ENCODE peak calls at places on chromosome 5, in five cellular contexts. P is GM12878, D is Caco-2, Y is right atrium auricular region, I is transverse colon. U is an unnamed sample.

GRCh38 chr5:167726641-167727040 is 564.8 kb upstream of the WWC1 start:
- DNase-seq in D (no peak), P (no peak), I (no peak), Y (no peak), U (no peak)

GRCh38 chr5:66596791-66597757 is 881 bp downstream of the MAST4 start:
- DNase-seq in I (peak; percentile 19), D (peak; percentile 43), P (no peak), Y (no peak), U (peak; percentile 93)

GRCh38 chr5:78927657-78928282 is 57.3 kb downstream of the ARSB start:
- DNase-seq in Y (no peak), P (no peak), D (peak; percentile 69), I (no peak), U (no peak)

GRCh38 chr5:14741721-14742426 is 77.4 kb downstream of the OTULIN start:
- DNase-seq in I (no peak), Y (no peak), D (no peak), P (no peak), U (no peak)

GRCh38 chr5:103410174-103410573 is 151.6 kb downstream of the MACIR start:
- DNase-seq in Y (no peak), I (no peak), P (no peak), D (no peak), U (no peak)

GRCh38 chr5:131749138-131749537 is 47.7 kb downstream of the FNIP1 start:
- DNase-seq in I (no peak), D (no peak), P (no peak), Y (no peak), U (no peak)

GRCh38 chr5:42564689-42565356 is 141.6 kb downstream of the GHR start:
- DNase-seq in Y (no peak), P (no peak), D (no peak), I (no peak), U (no peak)

GRCh38 chr5:112933651-112934365 is 11.8 kb upstream of the REEP5 start:
- DNase-seq in I (no peak), Y (no peak), D (no peak), P (no peak), U (no peak)

GRCh38 chr5:36371366-36371765 is 69.7 kb upstream of the RANBP3L start:
- DNase-seq in P (no peak), Y (no peak), D (no peak), I (no peak), U (no peak)

GRCh38 chr5:72587909-72588308 is 80.7 kb upstream of the ZNF366 start:
- DNase-seq in I (no peak), D (no peak), Y (no peak), P (no peak), U (no peak)

GRCh38 chr5:130868186-130868821 is 296.8 kb downstream of the HINT1 start:
- DNase-seq in Y (no peak), D (peak; percentile 24), P (no peak), I (no peak), U (no peak)

GRCh38 chr5:163248333-163248732 is 189.1 kb upstream of the CCNG1 start:
- DNase-seq in I (no peak), P (no peak), Y (no peak), D (no peak), U (no peak)

GRCh38 chr5:126228934-126229333 is 194.3 kb upstream of the GRAMD2B start:
- DNase-seq in D (no peak), Y (no peak), P (no peak), I (no peak), U (no peak)

GRCh38 chr5:126233256-126233655 is 190.0 kb upstream of the GRAMD2B start:
- DNase-seq in Y (no peak), P (no peak), I (no peak), D (no peak), U (no peak)

GRCh38 chr5:126235628-126236027 is 187.6 kb upstream of the GRAMD2B start:
- DNase-seq in I (no peak), Y (no peak), P (no peak), D (no peak), U (no peak)

GRCh38 chr5:126234563-126235195 is 188.5 kb upstream of the GRAMD2B start:
- DNase-seq in P (no peak), Y (no peak), D (peak; percentile 17), I (peak; percentile 19), U (no peak)
- TF ChIP-seq CTCF in P (peak; percentile 73), Y (no peak), D (peak; percentile 66), I (peak; percentile 41), U (no peak)

DNA sequence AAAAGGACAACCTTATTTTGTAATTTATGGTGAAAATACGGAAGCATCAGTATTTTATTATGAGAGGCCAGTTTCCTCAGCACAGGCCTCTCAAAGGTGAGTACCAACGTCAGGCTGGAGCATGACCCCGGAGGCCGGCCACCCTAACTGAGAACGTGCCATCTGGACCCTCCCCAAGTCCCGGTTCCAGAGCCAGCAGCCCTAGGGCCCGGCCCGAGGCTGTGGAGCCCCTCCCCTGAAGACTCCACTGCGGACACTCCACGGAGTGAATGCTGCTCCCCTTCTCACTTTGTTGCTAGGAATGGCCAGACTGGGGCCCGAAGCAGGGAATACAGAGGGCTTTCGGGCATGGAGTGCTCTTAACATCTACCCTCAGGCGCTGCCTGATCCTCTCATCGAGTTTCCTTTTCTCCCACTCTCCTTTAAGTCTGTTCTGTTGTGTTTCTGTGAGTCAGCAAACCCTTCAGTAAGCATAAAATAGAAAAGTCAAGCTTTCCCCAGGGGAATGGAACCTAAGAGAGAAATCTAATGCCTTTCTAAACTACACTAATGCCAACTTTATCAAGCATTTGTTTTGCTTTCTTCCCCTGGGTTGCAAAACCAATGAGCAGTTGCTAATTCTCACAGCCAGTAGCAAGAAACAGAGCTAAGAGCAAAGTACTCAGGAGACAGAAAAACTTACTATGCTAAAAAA is 4.5 kb downstream of the BRD9 start:
- DNase-seq in P (no peak), I (no peak), Y (no peak), D (no peak), U (no peak)
- H3K36me3 ChIP-seq in P (peaks cover 44% of the 10 kb centered on the region), I (no peaks in the 10 kb centered on the region), Y (peaks cover 70% of the 10 kb centered on the region), D (peaks cover 11% of the 10 kb centered on the region), U (peaks cover 27% of the 10 kb centered on the region)

GRCh38 chr5:56142620-56143431 is 90.3 kb downstream of the ANKRD55 start:
- DNase-seq in Y (no peak), I (peak; percentile 52), P (peak; percentile 95), D (no peak), U (no peak)
- H3K4me3 ChIP-seq in Y (no peak overlapping the region), I (no peak overlapping the region), P (no peak overlapping the region), D (no peak overlapping the region), U (no peak overlapping the region)

GRCh38 chr5:116574682-116575634 is at the start of gene SEMA6A:
- DNase-seq in D (peak; percentile 92), I (peak; percentile 96), Y (peak; percentile 88), P (peak; percentile 81), U (peak; percentile 76)

GRCh38 chr5:116577064-116577788 is 2.6 kb upstream of the SEMA6A start:
- DNase-seq in P (peak; percentile 92), I (no peak), D (no peak), Y (no peak), U (no peak)

GRCh38 chr5:116575635-116576042 is 1.0 kb upstream of the SEMA6A start:
- DNase-seq in Y (no peak), I (peak; percentile 29), P (no peak), D (no peak), U (peak; percentile 22)

GRCh38 chr5:116573617-116574431 is 799 bp downstream of the SEMA6A start:
- DNase-seq in I (peak; percentile 27), P (no peak), D (peak; percentile 29), Y (no peak), U (peak; percentile 7)

DNA sequence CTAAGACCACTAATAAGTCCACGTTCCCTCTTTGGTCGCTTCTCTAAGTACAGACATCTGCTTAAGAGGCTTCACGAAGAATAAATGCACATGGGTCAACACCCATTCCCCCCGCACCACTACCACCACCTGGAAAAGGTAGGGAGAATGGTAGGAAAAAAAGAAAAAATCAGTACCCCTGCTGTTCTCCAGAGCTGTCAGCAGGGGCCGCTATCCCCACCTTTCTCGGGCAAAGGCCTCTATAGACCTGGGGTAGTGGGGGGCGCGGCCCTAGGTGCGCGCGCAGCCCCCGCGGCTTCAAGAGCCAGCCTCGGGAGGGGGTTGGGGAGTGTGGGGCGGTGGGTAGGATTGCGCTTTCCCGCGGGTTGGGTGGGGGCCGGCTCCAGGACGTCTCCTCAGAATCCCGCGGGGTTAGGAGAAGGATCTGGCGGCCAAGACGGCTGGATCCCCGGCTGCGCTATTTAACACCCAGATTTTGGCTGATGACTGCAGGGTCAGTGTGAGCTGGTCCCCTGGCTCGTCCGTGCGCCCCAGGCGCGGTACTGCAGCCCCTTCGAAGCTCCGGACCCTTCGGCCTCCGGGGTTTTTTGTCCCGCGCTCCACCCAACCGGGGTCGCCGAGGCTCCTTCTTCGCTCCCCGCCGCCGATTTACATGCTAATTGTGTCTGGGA is 1.6 kb upstream of the SEMA6A start:
- DNase-seq in D (peak; percentile 59), Y (no peak), P (no peak), I (peak; percentile 71), U (peak; percentile 16)
- TF ChIP-seq CTCF in D (peak; percentile 73), Y (peak; percentile 86), P (peak; percentile 94), I (peak; percentile 88), U (peak; percentile 79)

GRCh38 chr5:150132740-150133139 is 22.9 kb downstream of the PDGFRB start:
- DNase-seq in D (no peak), P (no peak), I (no peak), Y (no peak), U (no peak)
- H3K36me3 ChIP-seq in D (no peaks in the 10 kb centered on the region), P (no peaks in the 10 kb centered on the region), I (no peaks in the 10 kb centered on the region), Y (peaks cover 34% of the 10 kb centered on the region), U (no peaks in the 10 kb centered on the region)

GRCh38 chr5:59597690-59598546 is 295.6 kb downstream of the PDE4D start:
- DNase-seq in P (no peak), I (no peak), D (no peak), Y (no peak), U (no peak)
- H3K4me3 ChIP-seq in P (no peak overlapping the region), I (no peak overlapping the region), D (no peak overlapping the region), Y (peak overlapping the region; percentile 14), U (peak overlapping the region; percentile 3)

DNA sequence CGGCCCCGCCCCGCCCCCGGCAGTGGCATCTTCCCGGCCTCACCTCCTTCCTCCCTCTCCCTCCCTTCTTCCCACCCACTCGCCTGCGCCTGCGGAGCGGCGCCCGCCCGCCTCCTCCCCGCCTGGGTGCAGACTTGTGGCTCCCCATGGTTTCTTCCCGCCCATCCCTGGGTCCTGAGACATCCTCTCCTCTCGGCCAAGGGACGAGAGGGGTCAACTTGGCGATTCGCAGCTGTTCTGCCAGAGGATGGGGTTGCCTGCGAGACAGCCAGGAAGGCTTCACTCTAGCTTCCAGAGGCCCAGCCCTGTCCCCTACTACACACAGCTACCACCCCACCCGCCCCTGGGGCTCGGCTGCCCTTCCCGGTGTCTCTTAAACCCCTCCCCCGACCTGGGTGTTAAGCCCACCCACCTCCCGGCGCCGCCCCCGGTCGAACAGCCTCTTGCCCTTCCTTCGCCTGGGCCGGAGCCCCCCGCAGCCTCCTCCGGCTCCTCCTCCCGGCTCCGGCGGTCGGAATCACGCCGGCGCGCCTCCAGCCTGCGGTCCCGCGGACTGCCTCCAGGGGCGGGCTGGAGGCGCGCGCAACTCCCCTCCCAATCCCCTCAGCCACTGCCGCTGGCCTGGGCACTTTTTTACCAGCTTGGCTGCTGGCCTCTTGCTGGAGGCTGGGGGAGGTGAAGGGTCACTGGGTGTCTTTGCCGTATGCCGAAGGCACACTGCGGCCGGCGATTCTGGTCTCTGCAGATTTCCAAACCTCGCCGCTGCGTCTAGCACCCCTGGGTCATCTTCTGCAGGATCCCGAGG is 1.9 kb downstream of the JADE2 start:
- DNase-seq in D (peak; percentile 89), P (no peak), I (peak; percentile 81), Y (peak; percentile 87), U (peak; percentile 76)
- TF ChIP-seq CTCF in D (peak; percentile 79), P (peak; percentile 87), I (peak; percentile 97), Y (peak; percentile 99), U (peak; percentile 95)

GRCh38 chr5:98921947-98922508 is 6.8 kb downstream of the CHD1 start:
- DNase-seq in I (no peak), D (no peak), P (no peak), Y (no peak), U (no peak)
- H3K36me3 ChIP-seq in I (no peaks in the 10 kb centered on the region), D (no peaks in the 10 kb centered on the region), P (peaks cover 2% of the 10 kb centered on the region), Y (peaks cover 31% of the 10 kb centered on the region), U (no peaks in the 10 kb centered on the region)